ENCODE peak calls at places on chromosomes 3 and 15, in six cellular contexts. R is WTC11, O is fibroblast of lung, I is cardiac muscle cell, U is GM03348, K is NCI-H1694. T is an unnamed sample.

GRCh38 chr3:180408654-180409053 is 193.3 kb upstream of the TTC14 start:
- DNase-seq in I (no peak), K (no peak), R (no peak), U (no peak), O (no peak), T (no peak)

GRCh38 chr3:170204023-170204472 is 18.2 kb upstream of the PRKCI start:
- DNase-seq in I (no peak), O (no peak), R (no peak), K (no peak), U (no peak), T (no peak)

GRCh38 chr15:97904196-97904572 is 56.3 kb upstream of the ARRDC4 start:
- DNase-seq in I (peak), U (peak), K (no peak), O (peak), R (peak), T (peak)

GRCh38 chr15:33860749-33861148 is 107.5 kb upstream of the CHRM5 start:
- DNase-seq in R (no peak), O (peak), U (peak), I (no peak), K (no peak), T (peak)

GRCh38 chr3:136428167-136428566 is 178.0 kb downstream of the PCCB start:
- DNase-seq in K (no peak), O (no peak), R (no peak), U (no peak), I (peak), T (no peak)

GRCh38 chr3:23183731-23184130 is 19.4 kb upstream of the UBE2E2 start:
- DNase-seq in K (no peak), R (peak), O (peak), I (peak), U (peak), T (peak)

GRCh38 chr3:39219702-39220101 is 27.3 kb upstream of the XIRP1 start:
- DNase-seq in R (no peak), I (no peak), U (no peak), K (no peak), O (no peak), T (no peak)

GRCh38 chr15:70528270-70528706 is 235.1 kb downstream of the UACA start:
- DNase-seq in I (no peak), U (no peak), O (peak), K (no peak), R (no peak), T (no peak)

GRCh38 chr15:83380682-83381081 is 66.5 kb upstream of the SH3GL3 start:
- DNase-seq in R (peak), I (peak), O (peak), U (peak), K (no peak), T (peak)

GRCh38 chr15:31324739-31325431 is 1.8 kb upstream of the KLF13 start:
- DNase-seq in K (no peak), I (no peak), U (no peak), R (no peak), O (no peak), T (no peak)

GRCh38 chr15:56232058-56232457 is 11.6 kb downstream of the RFX7 start:
- DNase-seq in U (no peak), R (no peak), I (no peak), K (no peak), O (no peak), T (no peak)

GRCh38 chr3:114178770-114179368 is at the start of gene DRD3:
- DNase-seq in O (peak), K (no peak), R (peak), I (peak), U (peak), T (peak)

GRCh38 chr3:187062526-187063177 is 76.6 kb downstream of the RPL39L start:
- DNase-seq in I (no peak), O (peak), U (peak), K (no peak), R (no peak), T (peak)

T was measured in adipocyte.